ENCODE peak calls at places on chromosome 18, in eight cellular contexts. One of them, this sample, is unnamed.

GRCh38 chr18:35740616-35741015 is 159.1 kb downstream of the GALNT1 start:
- DNase-seq in Right ventricle myocardium inferior: no peak
- DNase-seq in naive thymus-derived CD8-positive, alpha-beta T cell: no peak
- DNase-seq in NCI-H1105: no peak
- DNase-seq in activated effector memory CD4-positive, alpha-beta T cell treated with Interleukin-2 at 50 U/mL for 16 hours: no peak
- DNase-seq in Jurkat, Clone E6-1: no peak
- DNase-seq in activated B cell treated with CpG ODN at 0.5 μM for 24 hours: no peak
- DNase-seq in hypothalamus: no peak
- DNase-seq in this sample: no peak

GRCh38 chr18:55018602-55019001 is 59.3 kb upstream of the CCDC68 start:
- DNase-seq in NCI-H1105: no peak
- DNase-seq in activated B cell treated with CpG ODN at 0.5 μM for 24 hours: no peak
- DNase-seq in Right ventricle myocardium inferior: no peak
- DNase-seq in activated effector memory CD4-positive, alpha-beta T cell treated with Interleukin-2 at 50 U/mL for 16 hours: no peak
- DNase-seq in Jurkat, Clone E6-1: no peak
- DNase-seq in hypothalamus: no peak
- DNase-seq in naive thymus-derived CD8-positive, alpha-beta T cell: no peak
- DNase-seq in this sample: no peak

GRCh38 chr18:37548679-37549289 is 16.8 kb downstream of the CELF4 start:
- DNase-seq in activated B cell treated with CpG ODN at 0.5 μM for 24 hours: no peak
- DNase-seq in naive thymus-derived CD8-positive, alpha-beta T cell: no peak
- DNase-seq in NCI-H1105: no peak
- DNase-seq in activated effector memory CD4-positive, alpha-beta T cell treated with Interleukin-2 at 50 U/mL for 16 hours: no peak
- DNase-seq in Jurkat, Clone E6-1: no peak
- DNase-seq in Right ventricle myocardium inferior: no peak
- DNase-seq in hypothalamus: no peak
- DNase-seq in this sample: no peak

GRCh38 chr18:74387362-74387761 is 69.7 kb downstream of the DIPK1C start:
- DNase-seq in hypothalamus: no peak
- DNase-seq in activated B cell treated with CpG ODN at 0.5 μM for 24 hours: no peak
- DNase-seq in naive thymus-derived CD8-positive, alpha-beta T cell: no peak
- DNase-seq in Jurkat, Clone E6-1: no peak
- DNase-seq in activated effector memory CD4-positive, alpha-beta T cell treated with Interleukin-2 at 50 U/mL for 16 hours: no peak
- DNase-seq in NCI-H1105: no peak
- DNase-seq in Right ventricle myocardium inferior: no peak
- DNase-seq in this sample: no peak

GRCh38 chr18:8890957-8891464 is 185.7 kb downstream of the MTCL1 start:
- DNase-seq in activated B cell treated with CpG ODN at 0.5 μM for 24 hours: no peak
- DNase-seq in Jurkat, Clone E6-1: no peak
- DNase-seq in hypothalamus: no peak
- DNase-seq in activated effector memory CD4-positive, alpha-beta T cell treated with Interleukin-2 at 50 U/mL for 16 hours: no peak
- DNase-seq in naive thymus-derived CD8-positive, alpha-beta T cell: no peak
- DNase-seq in Right ventricle myocardium inferior: no peak
- DNase-seq in NCI-H1105: no peak
- DNase-seq in this sample: no peak

GRCh38 chr18:58314284-58314683 is 270.3 kb downstream of the NEDD4L start:
- DNase-seq in hypothalamus: no peak
- DNase-seq in activated B cell treated with CpG ODN at 0.5 μM for 24 hours: no peak
- DNase-seq in Right ventricle myocardium inferior: peak; percentile 60
- DNase-seq in naive thymus-derived CD8-positive, alpha-beta T cell: no peak
- DNase-seq in activated effector memory CD4-positive, alpha-beta T cell treated with Interleukin-2 at 50 U/mL for 16 hours: no peak
- DNase-seq in NCI-H1105: no peak
- DNase-seq in Jurkat, Clone E6-1: no peak
- DNase-seq in this sample: no peak

GRCh38 chr18:10401489-10401888 is 52.9 kb upstream of the APCDD1 start:
- DNase-seq in NCI-H1105: no peak
- DNase-seq in activated B cell treated with CpG ODN at 0.5 μM for 24 hours: no peak
- DNase-seq in naive thymus-derived CD8-positive, alpha-beta T cell: no peak
- DNase-seq in Jurkat, Clone E6-1: no peak
- DNase-seq in Right ventricle myocardium inferior: no peak
- DNase-seq in hypothalamus: no peak
- DNase-seq in activated effector memory CD4-positive, alpha-beta T cell treated with Interleukin-2 at 50 U/mL for 16 hours: no peak
- DNase-seq in this sample: no peak

GRCh38 chr18:76491436-76491800 is 3.6 kb downstream of the ZNF516 start:
- DNase-seq in activated effector memory CD4-positive, alpha-beta T cell treated with Interleukin-2 at 50 U/mL for 16 hours: peak; percentile 53
- DNase-seq in naive thymus-derived CD8-positive, alpha-beta T cell: peak; percentile 63
- DNase-seq in hypothalamus: peak; percentile 32
- DNase-seq in Jurkat, Clone E6-1: no peak
- DNase-seq in NCI-H1105: peak; percentile 67
- DNase-seq in activated B cell treated with CpG ODN at 0.5 μM for 24 hours: peak; percentile 59
- DNase-seq in Right ventricle myocardium inferior: peak; percentile 90
- DNase-seq in this sample: peak; percentile 86

GRCh38 chr18:35934891-35935290 is 37.6 kb upstream of the RMP24 start:
- DNase-seq in activated B cell treated with CpG ODN at 0.5 μM for 24 hours: no peak
- DNase-seq in hypothalamus: no peak
- DNase-seq in naive thymus-derived CD8-positive, alpha-beta T cell: no peak
- DNase-seq in activated effector memory CD4-positive, alpha-beta T cell treated with Interleukin-2 at 50 U/mL for 16 hours: no peak
- DNase-seq in Jurkat, Clone E6-1: no peak
- DNase-seq in NCI-H1105: no peak
- DNase-seq in Right ventricle myocardium inferior: no peak
- DNase-seq in this sample: no peak

GRCh38 chr18:71116535-71116934 is 827.7 kb downstream of the SOCS6 start:
- DNase-seq in NCI-H1105: no peak
- DNase-seq in activated B cell treated with CpG ODN at 0.5 μM for 24 hours: no peak
- DNase-seq in hypothalamus: no peak
- DNase-seq in Jurkat, Clone E6-1: no peak
- DNase-seq in Right ventricle myocardium inferior: no peak
- DNase-seq in naive thymus-derived CD8-positive, alpha-beta T cell: no peak
- DNase-seq in activated effector memory CD4-positive, alpha-beta T cell treated with Interleukin-2 at 50 U/mL for 16 hours: no peak
- DNase-seq in this sample: no peak

GRCh38 chr18:35172009-35172408 is 68.8 kb upstream of the ZNF397 start:
- DNase-seq in hypothalamus: no peak
- DNase-seq in naive thymus-derived CD8-positive, alpha-beta T cell: no peak
- DNase-seq in activated B cell treated with CpG ODN at 0.5 μM for 24 hours: no peak
- DNase-seq in activated effector memory CD4-positive, alpha-beta T cell treated with Interleukin-2 at 50 U/mL for 16 hours: no peak
- DNase-seq in Jurkat, Clone E6-1: no peak
- DNase-seq in NCI-H1105: no peak
- DNase-seq in Right ventricle myocardium inferior: no peak
- DNase-seq in this sample: no peak

GRCh38 chr18:1914489-1914888 is 656.8 kb downstream of the METTL4 start:
- DNase-seq in NCI-H1105: no peak
- DNase-seq in activated B cell treated with CpG ODN at 0.5 μM for 24 hours: no peak
- DNase-seq in Jurkat, Clone E6-1: peak; percentile 38
- DNase-seq in naive thymus-derived CD8-positive, alpha-beta T cell: no peak
- DNase-seq in hypothalamus: no peak
- DNase-seq in Right ventricle myocardium inferior: no peak
- DNase-seq in activated effector memory CD4-positive, alpha-beta T cell treated with Interleukin-2 at 50 U/mL for 16 hours: no peak
- DNase-seq in this sample: no peak

GRCh38 chr18:22674300-22674699 is 256.6 kb upstream of the CTAGE1 start:
- DNase-seq in Right ventricle myocardium inferior: no peak
- DNase-seq in NCI-H1105: no peak
- DNase-seq in activated B cell treated with CpG ODN at 0.5 μM for 24 hours: no peak
- DNase-seq in naive thymus-derived CD8-positive, alpha-beta T cell: no peak
- DNase-seq in Jurkat, Clone E6-1: no peak
- DNase-seq in hypothalamus: no peak
- DNase-seq in activated effector memory CD4-positive, alpha-beta T cell treated with Interleukin-2 at 50 U/mL for 16 hours: no peak
- DNase-seq in this sample: no peak

GRCh38 chr18:74373428-74373827 is 57.8 kb downstream of the C18orf63 start:
- DNase-seq in activated B cell treated with CpG ODN at 0.5 μM for 24 hours: no peak
- DNase-seq in activated effector memory CD4-positive, alpha-beta T cell treated with Interleukin-2 at 50 U/mL for 16 hours: peak; percentile 29
- DNase-seq in Jurkat, Clone E6-1: peak; percentile 92
- DNase-seq in naive thymus-derived CD8-positive, alpha-beta T cell: peak; percentile 93
- DNase-seq in hypothalamus: no peak
- DNase-seq in Right ventricle myocardium inferior: no peak
- DNase-seq in NCI-H1105: no peak
- DNase-seq in this sample: no peak

GRCh38 chr18:35816003-35816402 is 156.5 kb upstream of the RMP24 start:
- DNase-seq in Right ventricle myocardium inferior: no peak
- DNase-seq in hypothalamus: no peak
- DNase-seq in activated B cell treated with CpG ODN at 0.5 μM for 24 hours: no peak
- DNase-seq in naive thymus-derived CD8-positive, alpha-beta T cell: no peak
- DNase-seq in NCI-H1105: no peak
- DNase-seq in Jurkat, Clone E6-1: no peak
- DNase-seq in activated effector memory CD4-positive, alpha-beta T cell treated with Interleukin-2 at 50 U/mL for 16 hours: no peak
- DNase-seq in this sample: no peak